ENCODE peak calls at places on chromosome 2, in four cellular contexts. One of them, this sample, is unnamed.

GRCh38 chr2:18975506-18975905 is 382.9 kb downstream of the OSR1 start:
- DNase-seq in H1: no peak
- DNase-seq in mammary epithelial cell: no peak
- DNase-seq in cardiac fibroblast: no peak
- DNase-seq in this sample: no peak

GRCh38 chr2:33526132-33526531 is 49.7 kb downstream of the RASGRP3 start:
- DNase-seq in H1: no peak
- DNase-seq in mammary epithelial cell: no peak
- DNase-seq in cardiac fibroblast: peak
- DNase-seq in this sample: peak

GRCh38 chr2:68031546-68032160 is 31.2 kb downstream of the C1D start:
- DNase-seq in H1: no peak
- DNase-seq in mammary epithelial cell: peak
- DNase-seq in cardiac fibroblast: peak
- DNase-seq in this sample: peak

GRCh38 chr2:155895016-155895415 is 437.5 kb downstream of the NR4A2 start:
- DNase-seq in H1: no peak
- DNase-seq in mammary epithelial cell: peak
- DNase-seq in cardiac fibroblast: no peak
- DNase-seq in this sample: peak

GRCh38 chr2:43001787-43002468 is 209.5 kb upstream of the HAAO start:
- DNase-seq in H1: no peak
- DNase-seq in mammary epithelial cell: no peak
- DNase-seq in cardiac fibroblast: no peak
- DNase-seq in this sample: no peak

GRCh38 chr2:191660575-191660974 is 17.4 kb upstream of the NABP1 start:
- DNase-seq in H1: no peak
- DNase-seq in mammary epithelial cell: no peak
- DNase-seq in cardiac fibroblast: no peak
- DNase-seq in this sample: no peak

GRCh38 chr2:190343500-190344274 is at the start of gene INPP1:
- DNase-seq in H1: peak
- DNase-seq in mammary epithelial cell: peak
- DNase-seq in cardiac fibroblast: peak
- DNase-seq in this sample: peak

GRCh38 chr2:103667335-103667884 is 905.6 kb downstream of the TMEM182 start:
- DNase-seq in H1: no peak
- DNase-seq in mammary epithelial cell: no peak
- DNase-seq in cardiac fibroblast: no peak
- DNase-seq in this sample: no peak

GRCh38 chr2:191014653-191015020 is 666 bp upstream of the STAT1 start:
- DNase-seq in H1: no peak
- DNase-seq in mammary epithelial cell: no peak
- DNase-seq in cardiac fibroblast: no peak
- DNase-seq in this sample: no peak

GRCh38 chr2:58358024-58358423 is 116.9 kb upstream of the FANCL start:
- DNase-seq in H1: no peak
- DNase-seq in mammary epithelial cell: no peak
- DNase-seq in cardiac fibroblast: no peak
- DNase-seq in this sample: no peak

GRCh38 chr2:11368059-11368572 is 23.7 kb upstream of the ROCK2 start:
- DNase-seq in H1: no peak
- DNase-seq in mammary epithelial cell: no peak
- DNase-seq in cardiac fibroblast: peak
- DNase-seq in this sample: peak

GRCh38 chr2:223090540-223091235 is 38.7 kb downstream of the KCNE4 start:
- DNase-seq in H1: no peak
- DNase-seq in mammary epithelial cell: no peak
- DNase-seq in cardiac fibroblast: no peak
- DNase-seq in this sample: no peak

GRCh38 chr2:235003096-235003775 is 51.4 kb downstream of the SH3BP4 start:
- DNase-seq in H1: no peak
- DNase-seq in mammary epithelial cell: no peak
- DNase-seq in cardiac fibroblast: no peak
- DNase-seq in this sample: no peak

GRCh38 chr2:134657650-134658250 is 61.0 kb downstream of the TMEM163 start:
- DNase-seq in H1: peak
- DNase-seq in mammary epithelial cell: no peak
- DNase-seq in cardiac fibroblast: peak
- DNase-seq in this sample: peak

GRCh38 chr2:214648520-214648919 is 161.0 kb downstream of the BARD1 start:
- DNase-seq in H1: no peak
- DNase-seq in mammary epithelial cell: no peak
- DNase-seq in cardiac fibroblast: no peak
- DNase-seq in this sample: no peak

GRCh38 chr2:48247171-48247570 is 282.8 kb upstream of the STON1 start:
- DNase-seq in H1: no peak
- DNase-seq in mammary epithelial cell: peak
- DNase-seq in cardiac fibroblast: peak
- DNase-seq in this sample: no peak

GRCh38 chr2:200913654-200914053 is 24.5 kb downstream of the NIF3L1 start:
- DNase-seq in H1: no peak
- DNase-seq in mammary epithelial cell: peak
- DNase-seq in cardiac fibroblast: peak
- DNase-seq in this sample: peak

GRCh38 chr2:240622631-240623235 is 2.5 kb upstream of the GPR35 start:
- DNase-seq in H1: no peak
- DNase-seq in mammary epithelial cell: no peak
- DNase-seq in cardiac fibroblast: no peak
- DNase-seq in this sample: no peak
- H3K4me3 ChIP-seq in H1: no peak
- H3K4me3 ChIP-seq in mammary epithelial cell: no peak
- H3K4me3 ChIP-seq in cardiac fibroblast: no peak
- H3K4me3 ChIP-seq in this sample: no peak

GRCh38 chr2:55047677-55048299 is 2.5 kb downstream of the RTN4 start:
- DNase-seq in H1: no peak
- DNase-seq in mammary epithelial cell: peak
- DNase-seq in cardiac fibroblast: peak
- DNase-seq in this sample: peak

GRCh38 chr2:55049794-55050132 is 488 bp downstream of the RTN4 start:
- DNase-seq in H1: no peak
- DNase-seq in mammary epithelial cell: peak
- DNase-seq in cardiac fibroblast: no peak
- DNase-seq in this sample: no peak

GRCh38 chr2:55050133-55050994 is at the start of gene RTN4:
- DNase-seq in H1: peak
- DNase-seq in mammary epithelial cell: peak
- DNase-seq in cardiac fibroblast: peak
- DNase-seq in this sample: peak

GRCh38 chr2:55048925-55049793 is 1.1 kb downstream of the RTN4 start:
- DNase-seq in H1: peak
- DNase-seq in mammary epithelial cell: peak
- DNase-seq in cardiac fibroblast: peak
- DNase-seq in this sample: peak

GRCh38 chr2:55048514-55048924 is 1.7 kb downstream of the RTN4 start:
- DNase-seq in H1: no peak
- DNase-seq in mammary epithelial cell: peak
- DNase-seq in cardiac fibroblast: peak
- DNase-seq in this sample: peak
- TF ChIP-seq CTCF in H1: no peak
- TF ChIP-seq CTCF in mammary epithelial cell: no peak
- TF ChIP-seq CTCF in cardiac fibroblast: peak
- TF ChIP-seq CTCF in this sample: peak

DNA sequence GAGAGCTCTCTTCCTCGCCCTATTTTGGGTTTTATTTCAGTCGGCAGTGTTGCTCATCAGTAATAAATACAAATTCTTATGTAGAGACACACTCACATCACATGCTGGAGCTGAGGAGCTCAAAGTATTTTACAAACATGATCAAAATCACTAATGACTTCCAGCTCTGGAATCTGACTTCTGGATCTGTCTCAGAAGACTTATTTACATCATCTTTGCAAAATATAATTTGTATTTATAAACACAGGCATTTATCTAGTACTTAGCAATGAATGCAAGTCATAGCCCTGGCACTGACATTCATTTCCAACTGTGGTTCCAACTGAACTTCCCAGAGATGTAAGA is 327.1 kb downstream of the NCKAP5 start:
- DNase-seq in H1: no peak
- DNase-seq in mammary epithelial cell: no peak
- DNase-seq in cardiac fibroblast: peak
- DNase-seq in this sample: no peak
- H3K4me3 ChIP-seq in H1: no peak
- H3K4me3 ChIP-seq in mammary epithelial cell: no peak
- H3K4me3 ChIP-seq in cardiac fibroblast: peak
- H3K4me3 ChIP-seq in this sample: no peak

GRCh38 chr2:187299122-187299906 is 148.7 kb downstream of the CALCRL start:
- DNase-seq in H1: no peak
- DNase-seq in mammary epithelial cell: no peak
- DNase-seq in cardiac fibroblast: peak
- DNase-seq in this sample: peak
- TF ChIP-seq CTCF in H1: no peak
- TF ChIP-seq CTCF in mammary epithelial cell: peak
- TF ChIP-seq CTCF in cardiac fibroblast: peak
- TF ChIP-seq CTCF in this sample: peak

GRCh38 chr2:174965992-174966789 is 39.0 kb downstream of the CHN1 start:
- DNase-seq in H1: no peak
- DNase-seq in mammary epithelial cell: no peak
- DNase-seq in cardiac fibroblast: peak
- DNase-seq in this sample: peak
- H3K4me3 ChIP-seq in H1: no peak
- H3K4me3 ChIP-seq in mammary epithelial cell: no peak
- H3K4me3 ChIP-seq in cardiac fibroblast: no peak
- H3K4me3 ChIP-seq in this sample: no peak

DNA sequence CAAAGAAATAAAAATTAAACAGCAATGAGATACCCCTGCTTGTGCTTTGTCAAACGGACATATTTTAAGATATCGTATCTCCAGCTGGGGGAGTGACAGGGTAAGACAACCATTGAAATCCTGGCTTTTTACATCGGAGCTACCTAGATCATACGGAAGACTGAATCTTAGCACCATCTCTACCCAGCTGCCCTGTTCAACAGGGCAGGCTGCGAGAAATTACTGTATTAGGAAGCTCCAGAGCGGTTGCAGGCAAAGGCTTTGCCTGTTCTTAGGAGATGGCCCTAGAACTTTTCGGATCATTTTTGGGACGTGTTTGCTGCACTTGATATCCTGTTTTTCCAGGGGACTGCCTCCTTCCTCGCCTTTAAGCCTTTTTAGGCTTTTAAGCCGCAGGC is 2.0 kb upstream of the PRKCE start:
- DNase-seq in H1: no peak
- DNase-seq in mammary epithelial cell: no peak
- DNase-seq in cardiac fibroblast: peak
- DNase-seq in this sample: no peak
- TF ChIP-seq CTCF in H1: no peak
- TF ChIP-seq CTCF in mammary epithelial cell: no peak
- TF ChIP-seq CTCF in cardiac fibroblast: no peak
- TF ChIP-seq CTCF in this sample: no peak

GRCh38 chr2:230447455-230448451 is 31.8 kb downstream of the SP100 start:
- DNase-seq in H1: no peak
- DNase-seq in mammary epithelial cell: no peak
- DNase-seq in cardiac fibroblast: no peak
- DNase-seq in this sample: no peak
- H3K4me3 ChIP-seq in H1: no peak
- H3K4me3 ChIP-seq in mammary epithelial cell: no peak
- H3K4me3 ChIP-seq in cardiac fibroblast: no peak
- H3K4me3 ChIP-seq in this sample: no peak

GRCh38 chr2:202158796-202159195 is 79.6 kb downstream of the SUMO1 start:
- DNase-seq in H1: no peak
- DNase-seq in mammary epithelial cell: no peak
- DNase-seq in cardiac fibroblast: peak
- DNase-seq in this sample: peak
- TF ChIP-seq CTCF in H1: peak
- TF ChIP-seq CTCF in mammary epithelial cell: no peak
- TF ChIP-seq CTCF in cardiac fibroblast: peak
- TF ChIP-seq CTCF in this sample: peak

DNA sequence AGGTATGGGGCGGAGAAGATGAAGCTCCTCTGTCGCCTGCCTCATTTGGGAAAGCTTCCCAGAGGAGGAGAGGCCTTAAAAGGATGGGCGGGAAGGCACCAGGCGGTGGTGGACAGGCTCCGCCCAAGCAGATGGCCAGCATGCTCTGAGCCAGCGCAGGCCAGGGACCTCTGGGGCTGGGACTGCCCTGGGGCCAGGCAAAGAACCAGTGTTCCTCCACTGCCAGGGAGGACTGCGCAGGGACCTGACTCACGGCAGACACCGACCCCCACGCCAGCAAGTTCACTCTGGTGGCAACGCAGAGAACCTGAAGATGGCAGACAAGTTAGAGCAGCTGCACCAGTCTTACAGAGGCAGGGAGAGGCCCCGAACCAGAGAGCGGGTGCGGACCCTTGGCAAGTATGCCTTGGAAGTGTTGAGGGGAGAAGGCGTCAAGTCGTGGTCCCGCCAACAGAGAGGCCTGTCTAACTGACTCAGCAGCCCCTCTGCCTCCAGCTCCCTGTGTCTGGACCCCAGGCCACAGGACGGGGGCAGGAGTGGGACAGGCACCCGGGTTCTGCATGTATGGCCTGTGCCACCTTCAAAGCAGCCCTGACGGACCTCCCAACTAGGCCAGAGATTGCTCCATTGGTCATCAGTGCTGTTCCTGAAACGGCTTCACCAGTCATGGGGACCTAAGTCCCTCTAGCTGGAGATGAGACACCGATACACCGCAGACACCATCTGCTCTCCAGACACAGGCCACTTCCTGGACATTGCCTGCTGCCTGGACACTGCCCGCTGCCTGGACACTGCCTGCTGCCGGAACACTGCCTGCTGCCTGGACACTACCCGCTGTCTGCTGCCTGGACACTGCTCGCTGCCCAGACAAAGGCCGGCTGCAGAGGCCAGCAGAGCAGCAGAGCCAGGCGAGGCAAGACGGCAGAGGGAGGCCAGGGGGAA is 124.7 kb downstream of the HDAC4 start:
- DNase-seq in H1: no peak
- DNase-seq in mammary epithelial cell: no peak
- DNase-seq in cardiac fibroblast: peak
- DNase-seq in this sample: peak
- H3K4me3 ChIP-seq in H1: no peak
- H3K4me3 ChIP-seq in mammary epithelial cell: no peak
- H3K4me3 ChIP-seq in cardiac fibroblast: no peak
- H3K4me3 ChIP-seq in this sample: no peak

GRCh38 chr2:206443735-206444527 is 599 bp downstream of the ADAM23 start:
- DNase-seq in H1: peak
- DNase-seq in mammary epithelial cell: peak
- DNase-seq in cardiac fibroblast: no peak
- DNase-seq in this sample: peak
- TF ChIP-seq CTCF in H1: no peak
- TF ChIP-seq CTCF in mammary epithelial cell: no peak
- TF ChIP-seq CTCF in cardiac fibroblast: no peak
- TF ChIP-seq CTCF in this sample: no peak